ENCODE peak calls at places on chromosomes 4 and X, in seven cellular contexts. I, K, N, T, R, P and M are unnamed samples.

GRCh38 chrX:43405191-43405590 is 250.9 kb upstream of the MAOA start:
- DNase-seq in I (no peak), K (no peak), N (no peak), T (no peak), R (no peak), P (no peak), M (no peak)

GRCh38 chrX:149131780-149132179 is 373.3 kb downstream of the IDS start:
- DNase-seq in I (no peak), K (no peak), N (no peak), T (peak; percentile 74), R (no peak), P (no peak), M (no peak)

GRCh38 chr4:81118086-81118485 is 87.6 kb downstream of the BMP3 start:
- DNase-seq in I (no peak), K (no peak), N (no peak), T (no peak), R (no peak), P (no peak), M (no peak)

GRCh38 chr4:45442466-45442865 is 681.4 kb downstream of the GABRG1 start:
- DNase-seq in I (no peak), K (no peak), N (peak; percentile 47), T (peak; percentile 0), R (no peak), P (no peak), M (no peak)

GRCh38 chr4:183783933-183784622 is 121.0 kb upstream of the STOX2 start:
- DNase-seq in I (no peak), K (no peak), N (peak; percentile 56), T (peak; percentile 75), R (peak; percentile 66), P (no peak), M (no peak)

GRCh38 chrX:1462596-1463251 is 10.0 kb upstream of the ASMTL start:
- DNase-seq in I (no peak), K (peak; percentile 65), N (no peak), T (peak; percentile 4), R (peak; percentile 66), P (no peak), M (no peak)

GRCh38 chr4:29972121-29972520 is 748.0 kb upstream of the PCDH7 start:
- DNase-seq in I (no peak), K (no peak), N (no peak), T (peak; percentile 15), R (no peak), P (no peak), M (no peak)

GRCh38 chr4:43898836-43899235 is 549.8 kb downstream of the KCTD8 start:
- DNase-seq in I (no peak), K (no peak), N (no peak), T (no peak), R (no peak), P (no peak), M (no peak)

GRCh38 chr4:126916626-126917140 is 716.1 kb upstream of the INTU start:
- DNase-seq in I (no peak), K (no peak), N (no peak), T (peak; percentile 26), R (no peak), P (no peak), M (no peak)

DNA sequence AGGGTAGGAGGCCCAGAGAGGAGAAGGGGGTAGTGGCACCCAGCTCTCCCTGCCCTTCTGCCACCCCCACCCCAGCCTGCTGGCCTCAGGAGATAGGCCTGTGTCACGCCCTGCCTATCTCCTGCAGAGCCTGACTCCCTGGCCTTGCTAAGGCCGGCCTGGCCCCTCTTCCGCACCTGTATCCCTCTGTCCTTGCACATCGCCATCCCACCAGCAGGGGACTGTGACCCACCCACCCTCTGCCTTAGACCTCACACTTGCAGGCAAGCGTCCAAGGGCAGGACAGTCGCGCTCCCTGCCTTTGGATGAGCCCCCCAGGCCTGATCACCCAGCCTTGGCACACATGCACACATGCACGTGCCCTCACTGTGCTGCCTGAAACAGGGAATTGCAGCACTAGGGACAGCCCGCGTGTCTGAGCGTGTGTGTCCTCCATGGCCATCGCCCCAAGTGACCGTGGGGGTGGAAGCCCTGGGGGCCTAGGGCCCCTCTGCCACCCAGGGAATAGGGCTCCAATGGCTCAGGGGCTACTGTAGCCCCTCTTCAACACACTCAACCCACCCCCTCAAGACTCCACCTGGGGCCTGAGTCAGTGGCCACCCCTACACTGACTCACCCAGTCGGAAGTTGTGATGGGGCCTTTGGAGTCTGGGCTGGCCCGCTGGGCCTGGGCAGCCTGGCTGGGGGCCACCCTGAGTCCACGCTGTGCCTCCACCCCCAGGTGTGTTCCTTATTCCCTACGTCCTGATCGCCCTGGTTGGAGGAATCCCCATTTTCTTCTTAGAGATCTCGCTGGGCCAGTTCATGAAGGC is 2.1 kb downstream of the SLC6A8 start:
- DNase-seq in I (no peak), K (no peak), N (peak; percentile 34), T (peak; percentile 55), R (no peak), P (peak; percentile 59), M (peak; percentile 41)
- TF ChIP-seq CTCF in I (peak; percentile 42), K (no peak), N (peak; percentile 34), T (peak; percentile 21), R (no peak), P (peak; percentile 39), M (no peak)

DNA sequence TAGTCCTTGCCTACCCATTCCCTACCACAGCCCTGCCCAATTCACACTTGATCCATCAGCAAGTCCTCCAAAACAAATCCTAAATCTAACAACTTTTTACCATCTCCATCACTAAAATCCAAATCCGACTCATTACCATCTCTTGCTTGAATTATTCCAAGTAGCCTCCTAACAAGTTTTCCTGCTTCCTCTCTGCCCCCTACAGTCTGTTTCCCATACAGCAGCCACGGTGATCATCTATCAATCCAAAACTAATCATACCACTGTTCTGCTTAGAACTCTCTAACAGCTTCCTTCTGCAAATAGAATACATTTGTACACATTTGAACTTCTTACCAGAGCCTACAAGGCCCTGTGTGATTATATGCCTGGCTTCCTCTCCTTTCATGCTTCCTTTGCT is 133.0 kb downstream of the SHROOM4 start:
- DNase-seq in I (no peak), K (no peak), N (peak; percentile 12), T (peak; percentile 35), R (no peak), P (no peak), M (peak; percentile 38)
- TF ChIP-seq CTCF in I (peak; percentile 54), K (no peak), N (peak; percentile 60), T (peak; percentile 66), R (peak; percentile 48), P (peak; percentile 68), M (peak; percentile 57)

GRCh38 chrX:136148391-136148790 is 1.1 kb downstream of the FHL1 start:
- DNase-seq in I (no peak), K (no peak), N (no peak), T (no peak), R (no peak), P (no peak), M (no peak)
- TF ChIP-seq CTCF in I (no peak), K (no peak), N (no peak), T (no peak), R (no peak), P (no peak), M (no peak)

DNA sequence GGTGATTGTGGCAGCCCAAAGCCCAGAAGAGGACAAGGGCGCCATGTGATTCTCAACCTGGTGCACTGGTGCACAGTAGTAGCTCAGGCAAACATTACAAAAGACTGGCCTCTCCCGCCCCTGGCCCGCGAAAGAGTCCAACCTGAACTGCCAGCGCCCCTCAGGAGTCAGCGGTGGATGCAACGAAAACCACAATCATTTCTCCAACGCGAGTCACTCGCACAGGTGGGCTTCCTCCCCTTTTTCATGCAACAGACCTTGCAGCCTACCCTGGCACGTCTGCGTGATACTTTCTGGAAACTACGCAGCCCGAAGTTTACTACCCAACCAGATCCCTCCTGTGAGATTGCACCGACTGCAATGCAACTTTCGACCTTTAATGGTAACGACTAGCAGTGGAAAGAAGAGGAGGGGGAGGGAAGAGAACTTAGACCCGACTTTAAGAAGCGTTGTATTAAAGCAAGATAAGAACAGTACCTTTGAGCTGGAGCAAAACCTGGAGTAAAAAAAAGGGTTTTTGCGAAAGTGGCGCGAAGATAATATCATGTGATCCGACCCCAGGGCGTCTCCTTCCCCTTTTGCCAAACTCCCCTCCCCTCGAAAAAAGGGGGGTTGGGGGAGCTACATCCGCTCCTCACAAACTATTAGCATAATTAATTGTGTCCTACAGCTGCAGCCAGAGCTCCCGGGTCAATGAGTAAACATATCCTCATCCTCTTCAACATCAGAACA is 63.3 kb upstream of the CCDC160 start:
- DNase-seq in I (peak; percentile 22), K (peak; percentile 74), N (peak; percentile 77), T (no peak), R (no peak), P (peak; percentile 64), M (peak; percentile 19)
- TF ChIP-seq CTCF in I (no peak), K (no peak), N (no peak), T (no peak), R (no peak), P (no peak), M (no peak)

DNA sequence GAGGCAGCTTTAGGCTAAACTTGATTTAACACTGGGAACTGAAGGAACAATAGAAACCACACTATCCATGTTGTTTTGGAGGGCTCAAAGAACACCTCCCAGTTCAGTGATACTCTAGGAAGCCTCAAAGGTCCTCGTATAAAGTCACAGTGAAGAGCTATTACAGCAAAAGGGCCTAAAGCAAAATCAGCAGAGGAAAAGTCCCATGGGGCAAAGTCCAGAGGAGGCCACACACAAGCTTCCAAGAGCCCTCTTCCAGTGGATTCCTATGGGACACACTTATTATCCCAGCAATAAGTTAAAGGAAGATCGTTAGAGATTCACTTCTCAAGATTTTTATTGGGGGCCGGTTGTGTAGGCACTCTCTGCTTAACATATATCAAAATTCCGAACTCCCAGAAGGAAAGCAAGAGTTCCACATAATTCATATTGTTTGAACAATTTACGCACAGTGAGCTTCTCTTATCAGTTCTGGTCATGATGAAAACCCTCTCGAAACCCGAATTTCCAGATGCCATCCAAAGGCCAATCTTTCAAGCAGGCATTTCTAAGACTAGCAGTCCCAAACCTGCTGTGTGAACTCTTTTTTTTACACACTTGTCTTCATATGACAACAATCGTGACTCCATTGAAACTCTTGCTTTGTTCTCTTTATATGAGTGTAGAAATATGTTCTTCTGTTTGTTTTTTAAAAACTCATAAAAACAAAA is 53.7 kb downstream of the ANXA5 start:
- DNase-seq in I (no peak), K (no peak), N (no peak), T (no peak), R (no peak), P (no peak), M (no peak)
- TF ChIP-seq CTCF in I (no peak), K (no peak), N (no peak), T (no peak), R (no peak), P (no peak), M (no peak)